ENCODE peak calls at places on chromosomes 2 and 18, in six cellular contexts. K is mammary epithelial cell; D is GM23248; V is body of pancreas; Y is CD8-positive, alpha-beta T cell; T is BJ. P is an unnamed sample.

GRCh38 chr2:55779459-55780421 is 86.1 kb upstream of the PNPT1 start:
- DNase-seq in Y (no peak), V (no peak), D (peak), T (peak), K (peak), P (peak)

GRCh38 chr2:30450025-30450424 is 3.0 kb downstream of the LCLAT1 start:
- DNase-seq in Y (no peak), D (no peak), V (peak), K (no peak), T (no peak), P (no peak)

GRCh38 chr2:138707424-138708074 is 72.6 kb downstream of the NXPH2 start:
- DNase-seq in V (no peak), T (peak), K (peak), Y (no peak), D (peak), P (no peak)

GRCh38 chr2:117470311-117471095 is 344.0 kb upstream of the DDX18 start:
- DNase-seq in T (no peak), V (peak), K (no peak), D (peak), Y (peak), P (peak)

GRCh38 chr2:162490052-162490717 is 146.3 kb downstream of the GCA start:
- DNase-seq in D (peak), K (peak), V (no peak), Y (no peak), T (no peak), P (peak)

GRCh38 chr18:48036641-48037421 is 106.4 kb upstream of the SMAD2 start:
- DNase-seq in D (peak), V (no peak), Y (no peak), T (no peak), K (no peak), P (no peak)

GRCh38 chr2:135150711-135151110 is 98.6 kb downstream of the RAB3GAP1 start:
- DNase-seq in V (no peak), D (no peak), T (no peak), K (no peak), Y (no peak), P (no peak)

GRCh38 chr18:46427216-46427995 is 229.6 kb downstream of the LOXHD1 start:
- DNase-seq in D (no peak), T (no peak), V (no peak), Y (no peak), K (no peak), P (no peak)

GRCh38 chr2:238717084-238717483 is 130.8 kb upstream of the TWIST2 start:
- DNase-seq in K (no peak), Y (no peak), T (no peak), V (no peak), D (no peak), P (no peak)

GRCh38 chr2:48305569-48305968 is 224.4 kb upstream of the STON1 start:
- DNase-seq in Y (no peak), K (no peak), T (no peak), V (no peak), D (no peak), P (no peak)

GRCh38 chr18:72091369-72091768 is 452.8 kb downstream of the CBLN2 start:
- DNase-seq in K (no peak), V (no peak), Y (no peak), D (no peak), T (no peak), P (no peak)

GRCh38 chr2:200767111-200767885 is 44.4 kb upstream of the BZW1 start:
- DNase-seq in T (no peak), D (no peak), Y (no peak), K (peak), V (no peak), P (no peak)

GRCh38 chr18:9710037-9710436 is 1.9 kb downstream of the RAB31 start:
- DNase-seq in D (no peak), V (no peak), Y (no peak), T (no peak), K (no peak), P (no peak)
- H3K4me3 ChIP-seq in D (peak), V (no peak), Y (no peak), T (no peak), K (no peak), P (no peak)

GRCh38 chr2:100750143-100750542 is 69.8 kb upstream of the NPAS2 start:
- DNase-seq in D (no peak), Y (no peak), V (no peak), T (no peak), K (no peak), P (no peak)

GRCh38 chr2:100755441-100755840 is 64.5 kb upstream of the NPAS2 start:
- DNase-seq in K (peak), V (no peak), Y (no peak), T (no peak), D (peak), P (no peak)

GRCh38 chr2:100754951-100755350 is 65.0 kb upstream of the NPAS2 start:
- DNase-seq in T (no peak), Y (no peak), V (peak), D (peak), K (no peak), P (no peak)

GRCh38 chr2:100756704-100757103 is 63.2 kb upstream of the NPAS2 start:
- DNase-seq in D (no peak), K (no peak), T (no peak), Y (no peak), V (no peak), P (no peak)

GRCh38 chr2:100752628-100753333 is 67.2 kb upstream of the NPAS2 start:
- DNase-seq in K (peak), T (peak), Y (no peak), V (no peak), D (peak), P (no peak)
- H3K4me3 ChIP-seq in K (no peak), T (no peak), Y (no peak), V (no peak), D (peak), P (no peak)

DNA sequence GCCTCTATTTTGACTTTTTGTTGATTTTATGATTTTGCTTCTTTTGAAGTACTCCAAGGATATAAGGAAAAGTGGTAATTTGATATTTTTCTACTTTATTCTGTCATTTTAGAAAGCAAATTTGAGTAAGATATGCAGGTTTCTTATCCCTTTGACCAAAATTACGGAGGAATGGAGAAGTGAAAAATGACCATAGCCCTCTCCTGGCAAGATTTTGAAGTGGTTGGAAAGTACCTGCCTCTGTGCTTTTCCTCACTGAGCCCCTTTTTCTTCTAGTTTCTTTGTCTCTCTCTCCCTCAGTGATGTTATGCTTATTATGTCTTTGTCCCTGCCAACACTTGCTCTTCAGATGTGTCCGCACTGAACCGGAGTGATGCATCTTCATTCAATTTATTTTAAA is 898.1 kb downstream of the EPHA4 start:
- DNase-seq in D (no peak), Y (no peak), V (no peak), T (no peak), K (no peak), P (no peak)
- H3K4me3 ChIP-seq in D (no peak), Y (no peak), V (no peak), T (no peak), K (no peak), P (no peak)

GRCh38 chr2:150487537-150488429 is at the start of gene RND3:
- DNase-seq in Y (no peak), D (peak), V (peak), T (peak), K (peak), P (peak)
- H3K4me3 ChIP-seq in Y (no peak), D (peak), V (peak), T (peak), K (peak), P (peak)

GRCh38 chr2:11863513-11864328 is 117.3 kb downstream of the LPIN1 start:
- DNase-seq in V (peak), D (peak), T (peak), Y (peak), K (peak), P (peak)
- H3K4me3 ChIP-seq in V (no peak), D (peak), T (no peak), Y (no peak), K (no peak), P (no peak)

GRCh38 chr2:46188041-46188715 is 109.0 kb upstream of the EPAS1 start:
- DNase-seq in K (no peak), V (no peak), Y (no peak), D (no peak), T (no peak), P (no peak)
- H3K4me3 ChIP-seq in K (no peak), V (no peak), Y (no peak), D (no peak), T (no peak), P (no peak)

DNA sequence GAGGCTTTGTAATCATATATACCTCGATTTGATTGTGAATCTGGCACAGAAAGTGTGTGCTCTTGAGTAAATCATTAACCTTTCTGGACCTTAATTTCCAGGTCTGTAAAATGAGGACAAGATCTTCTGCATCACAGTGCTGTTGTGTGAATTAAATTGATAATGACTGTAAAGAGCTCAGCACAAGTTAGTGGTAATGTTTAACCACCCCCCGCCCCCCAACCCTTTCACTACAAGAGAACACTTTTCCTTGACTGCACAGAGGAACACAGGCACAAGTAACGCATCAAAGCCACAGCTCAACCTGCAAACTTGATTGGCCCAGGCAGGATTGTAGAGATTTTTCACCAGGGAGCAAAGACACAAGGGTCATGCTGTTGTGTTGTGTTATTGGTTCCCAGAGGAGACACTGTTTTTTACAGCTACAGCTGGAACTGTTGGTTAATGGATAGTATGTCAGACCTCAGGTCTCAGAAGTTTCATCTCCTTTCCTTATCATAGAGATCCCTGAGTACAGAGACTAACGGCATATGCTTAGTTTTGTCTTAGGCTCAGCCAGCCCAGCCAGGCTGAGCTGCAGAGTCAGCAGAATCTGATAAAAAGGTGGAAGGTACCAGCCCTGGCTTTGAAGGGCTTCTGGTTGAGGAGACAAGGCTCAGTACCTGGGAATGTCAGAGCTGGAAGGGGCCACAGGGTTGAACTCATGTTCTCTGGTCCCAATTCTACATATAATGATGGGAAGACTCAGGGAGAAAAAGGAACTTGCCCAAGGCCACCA is 10.6 kb downstream of the SETBP1 start:
- DNase-seq in T (no peak), V (peak), Y (no peak), D (no peak), K (no peak), P (no peak)
- H3K4me3 ChIP-seq in T (no peak), V (no peak), Y (no peak), D (no peak), K (no peak), P (no peak)

DNA sequence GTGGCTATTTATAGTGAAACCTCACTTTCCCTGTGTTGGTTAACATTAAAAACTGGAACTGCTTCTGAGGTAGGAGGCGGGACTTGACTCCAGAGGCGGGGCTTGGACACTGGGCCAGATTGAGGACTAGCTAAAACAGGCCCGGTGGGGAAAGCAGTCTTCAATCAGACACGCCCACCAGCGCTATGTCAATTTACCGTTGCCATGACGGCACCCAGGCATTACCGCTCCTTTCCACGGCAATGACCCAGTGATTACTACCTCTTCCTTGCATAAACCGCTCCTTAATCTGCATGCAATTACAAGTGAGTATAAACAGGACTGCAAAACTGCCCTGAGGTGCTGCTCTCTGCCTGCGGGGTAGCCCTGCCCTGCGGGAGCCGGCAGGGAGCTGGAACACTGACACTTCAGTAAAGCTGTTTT is 35.3 kb downstream of the LRRFIP1 start:
- DNase-seq in V (peak), Y (no peak), D (peak), T (peak), K (peak), P (no peak)
- H3K4me3 ChIP-seq in V (no peak), Y (no peak), D (peak), T (no peak), K (no peak), P (no peak)

DNA sequence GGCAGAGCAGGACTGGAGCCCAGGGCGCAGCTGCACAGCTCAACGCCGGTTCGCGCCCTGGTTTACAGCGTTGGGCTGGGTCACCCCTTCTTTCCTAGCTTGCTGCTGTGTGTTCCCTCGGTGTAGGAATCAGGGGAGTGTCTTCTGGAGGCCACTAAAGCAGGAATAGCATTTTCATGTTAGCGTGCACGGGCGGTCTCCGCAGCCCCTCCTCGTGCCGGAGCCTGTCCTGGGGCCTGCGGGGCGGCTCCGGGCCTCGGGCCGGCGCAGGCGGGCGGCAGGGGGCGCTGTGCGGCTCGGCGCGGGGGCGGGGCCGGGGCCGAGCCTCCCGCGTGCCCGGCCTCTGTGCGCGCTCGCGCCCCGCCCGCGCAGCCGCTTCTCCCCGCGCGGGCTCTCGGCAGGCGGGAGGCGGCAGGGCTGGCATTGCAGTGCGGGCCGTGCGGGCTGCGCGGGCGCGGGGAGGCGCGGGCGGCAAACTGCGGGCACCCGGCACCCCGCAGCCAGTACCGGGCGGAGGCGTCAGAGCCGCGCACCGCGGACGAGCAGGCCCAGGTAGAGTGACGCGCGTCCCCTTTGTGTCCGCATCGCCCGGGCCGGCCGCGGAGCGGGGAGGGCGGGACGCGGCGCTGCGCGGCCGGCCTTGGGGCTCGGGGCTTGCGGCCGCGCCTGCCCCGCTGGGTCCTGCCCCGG is at the start of gene RNF144A:
- DNase-seq in V (peak), K (peak), Y (peak), D (peak), T (no peak), P (no peak)
- H3K4me3 ChIP-seq in V (peak), K (peak), Y (peak), D (peak), T (peak), P (peak)

P was measured in Jurkat, Clone E6-1.